ENCODE peak calls at places on chromosomes 6 and 20, in six cellular contexts. Q is lung, E is endodermal cell, P is glutamatergic neuron, C is RWPE1, G is thoracic aorta. W is an unnamed sample.

GRCh38 chr6:163630096-163630495 is 215.6 kb downstream of the QKI start:
- DNase-seq in P (no peak), Q (no peak), G (no peak), C (no peak), E (no peak), W (no peak)

GRCh38 chr6:22613695-22614094 is 44.3 kb downstream of the HDGFL1 start:
- DNase-seq in P (no peak), C (no peak), G (no peak), E (no peak), Q (no peak), W (no peak)

GRCh38 chr6:90008908-90009501 is 114.7 kb downstream of the GJA10 start:
- DNase-seq in Q (no peak), E (no peak), P (no peak), G (no peak), C (no peak), W (no peak)

GRCh38 chr6:168157272-168158007 is 78.4 kb upstream of the FRMD1 start:
- DNase-seq in P (no peak), E (peak), G (no peak), C (peak), Q (no peak), W (peak)

GRCh38 chr20:58688838-58689237 is 3.8 kb upstream of the NPEPL1 start:
- DNase-seq in P (no peak), C (no peak), E (peak), Q (no peak), G (no peak), W (no peak)

GRCh38 chr6:161660666-161661571 is 387.1 kb upstream of the AGPAT4 start:
- DNase-seq in G (no peak), P (no peak), C (no peak), Q (no peak), E (no peak), W (peak)

GRCh38 chr20:25987073-25987927 is 290.6 kb upstream of the ZNF337 start:
- DNase-seq in G (no peak), Q (no peak), E (peak), P (peak), C (no peak), W (no peak)

GRCh38 chr6:159716247-159717086 is 10.8 kb upstream of the WTAP start:
- DNase-seq in Q (no peak), G (peak), C (peak), P (no peak), E (no peak), W (no peak)

GRCh38 chr6:99189823-99190721 is 159.4 kb downstream of the FAXC start:
- DNase-seq in Q (no peak), G (no peak), P (no peak), C (no peak), E (no peak), W (no peak)

GRCh38 chr6:114055319-114055718 is 84.4 kb upstream of the HDAC2 start:
- DNase-seq in E (no peak), C (no peak), P (no peak), Q (no peak), G (no peak), W (no peak)

GRCh38 chr20:57697540-57697939 is 12.3 kb downstream of the PMEPA1 start:
- DNase-seq in C (no peak), Q (no peak), P (no peak), G (no peak), E (no peak), W (no peak)

GRCh38 chr20:13817342-13817741 is 32.5 kb downstream of the NDUFAF5 start:
- DNase-seq in P (no peak), Q (no peak), G (no peak), C (no peak), E (no peak), W (no peak)

GRCh38 chr6:66307490-66307889 is 600.5 kb upstream of the EYS start:
- DNase-seq in G (no peak), E (no peak), C (no peak), Q (no peak), P (no peak), W (no peak)

GRCh38 chr6:165721349-165721748 is 58.3 kb upstream of the PDE10A start:
- DNase-seq in E (no peak), C (no peak), G (no peak), P (no peak), Q (no peak), W (no peak)

GRCh38 chr6:33453361-33454008 is 891 bp upstream of the ZBTB9 start:
- DNase-seq in C (no peak), G (no peak), P (no peak), Q (no peak), E (no peak), W (no peak)

GRCh38 chr20:40961176-40961575 is 67.4 kb upstream of the TOP1 start:
- DNase-seq in C (no peak), Q (no peak), E (no peak), G (no peak), P (no peak), W (peak)

GRCh38 chr20:37897008-37897548 is 5.8 kb upstream of the VSTM2L start:
- DNase-seq in Q (no peak), G (no peak), E (peak), C (no peak), P (peak), W (no peak)
- TF ChIP-seq CTCF in Q (no peak), G (no peak), E (peak), C (no peak), P (peak), W (peak)

GRCh38 chr6:117918454-117918853 is 11.4 kb downstream of the SLC35F1 start:
- DNase-seq in C (no peak), G (no peak), P (no peak), E (no peak), Q (no peak), W (no peak)
- TF ChIP-seq CTCF in C (no peak), G (no peak), P (no peak), E (peak), Q (no peak), W (no peak)

GRCh38 chr6:158026901-158027589 is 45.4 kb downstream of the SYNJ2 start:
- DNase-seq in C (no peak), E (no peak), G (no peak), P (no peak), Q (no peak), W (no peak)

GRCh38 chr6:158027590-158028285 is 46.1 kb downstream of the SYNJ2 start:
- DNase-seq in Q (no peak), G (no peak), P (no peak), C (no peak), E (no peak), W (no peak)

GRCh38 chr6:158028421-158028820 is 46.8 kb downstream of the SYNJ2 start:
- DNase-seq in Q (no peak), P (no peak), G (no peak), C (no peak), E (no peak), W (no peak)

GRCh38 chr6:158024566-158025297 is 43.1 kb downstream of the SYNJ2 start:
- DNase-seq in E (no peak), P (no peak), Q (no peak), G (no peak), C (no peak), W (no peak)

GRCh38 chr6:158026054-158026900 is 44.6 kb downstream of the SYNJ2 start:
- DNase-seq in Q (peak), P (no peak), E (peak), C (peak), G (peak), W (no peak)
- TF ChIP-seq CTCF in Q (no peak), P (no peak), E (peak), C (no peak), G (peak), W (peak)

DNA sequence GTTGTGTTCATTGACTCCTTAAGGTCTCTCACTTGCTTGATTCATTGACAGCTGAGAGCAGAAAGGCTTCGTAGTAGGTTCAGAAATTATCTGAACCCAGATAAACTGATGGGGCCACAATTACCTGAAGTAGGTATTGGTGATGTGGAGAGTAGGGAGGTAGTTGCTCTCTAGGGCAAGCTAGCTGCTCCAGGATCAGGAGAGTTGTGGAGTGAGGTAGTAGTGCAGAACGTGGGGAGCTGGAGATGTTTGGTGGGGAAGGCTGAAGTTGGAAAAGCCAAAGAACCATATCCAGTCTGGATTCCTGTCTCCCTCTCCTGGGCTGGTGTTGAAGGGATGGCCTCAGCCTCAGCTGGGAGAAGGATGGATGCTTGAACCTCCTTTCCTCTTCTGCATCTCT is 15.9 kb downstream of the TJAP1 start:
- DNase-seq in C (no peak), P (no peak), Q (no peak), E (no peak), G (no peak), W (no peak)
- TF ChIP-seq CTCF in C (no peak), P (no peak), Q (no peak), E (no peak), G (no peak), W (no peak)

GRCh38 chr6:109456283-109456583 is 661 bp upstream of the MICAL1 start:
- DNase-seq in Q (no peak), C (no peak), P (no peak), E (peak), G (no peak), W (no peak)
- TF ChIP-seq CTCF in Q (no peak), C (no peak), P (no peak), E (no peak), G (no peak), W (no peak)

GRCh38 chr6:84756466-84756865 is 7.9 kb downstream of the TBX18 start:
- DNase-seq in Q (no peak), G (no peak), P (no peak), E (no peak), C (no peak), W (no peak)

GRCh38 chr6:84749181-84749580 is 15.2 kb downstream of the TBX18 start:
- DNase-seq in C (no peak), E (no peak), G (no peak), Q (no peak), P (no peak), W (no peak)

GRCh38 chr6:84753173-84753572 is 11.2 kb downstream of the TBX18 start:
- DNase-seq in G (no peak), C (no peak), Q (no peak), E (no peak), P (no peak), W (no peak)

GRCh38 chr6:84748331-84748730 is 16.1 kb downstream of the TBX18 start:
- DNase-seq in C (no peak), G (no peak), Q (no peak), E (no peak), P (no peak), W (no peak)

GRCh38 chr6:84752118-84752850 is 12.1 kb downstream of the TBX18 start:
- DNase-seq in E (no peak), Q (no peak), C (no peak), P (no peak), G (no peak), W (no peak)
- TF ChIP-seq CTCF in E (peak), Q (no peak), C (no peak), P (no peak), G (peak), W (no peak)

DNA sequence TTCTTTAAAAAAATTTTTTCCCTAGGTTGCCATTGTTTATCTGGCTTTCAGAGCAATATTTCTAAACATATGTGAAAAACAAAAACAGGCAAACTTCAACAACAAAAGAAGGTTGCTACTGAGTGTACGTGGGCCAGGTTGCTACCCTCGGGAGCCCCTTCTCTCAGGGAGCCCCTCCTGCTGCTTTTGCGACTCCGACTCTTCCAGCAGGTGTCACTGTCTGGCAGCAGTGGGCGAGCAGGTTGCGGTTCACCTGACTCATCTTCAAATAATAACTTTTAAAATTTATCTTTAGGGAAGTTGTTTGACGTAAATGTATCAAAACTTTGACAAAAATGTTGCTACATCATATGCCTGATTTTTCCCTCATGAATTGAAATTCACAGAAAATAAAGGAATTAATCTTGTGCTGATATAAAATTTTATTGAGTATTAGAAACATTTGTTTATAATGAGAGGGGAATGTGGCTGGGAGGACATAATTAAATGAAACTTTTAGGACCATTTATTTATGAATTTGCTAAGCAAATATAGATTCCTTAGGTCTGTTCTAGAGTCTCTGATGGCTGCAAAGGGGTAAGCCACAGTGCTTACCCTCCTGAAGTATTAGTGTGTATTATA is 138.8 kb downstream of the HIVEP1 start:
- DNase-seq in G (no peak), C (peak), E (peak), Q (no peak), P (peak), W (no peak)
- TF ChIP-seq CTCF in G (no peak), C (peak), E (peak), Q (no peak), P (peak), W (peak)

GRCh38 chr20:49909499-49910339 is 5.6 kb downstream of the SPATA2 start:
- DNase-seq in P (peak), G (no peak), E (peak), C (no peak), Q (no peak), W (no peak)
- TF ChIP-seq CTCF in P (peak), G (no peak), E (peak), C (no peak), Q (no peak), W (peak)

W was measured in type B pancreatic cell.